ENCODE peak calls at places on chromosomes 16 and 17, in eight cellular contexts. One of them, this sample, is unnamed.

GRCh38 chr16:84026601-84027000 is 16.0 kb downstream of the SLC38A8 start:
- DNase-seq in AG09319: no peak
- DNase-seq in omental fat pad: no peak
- DNase-seq in tibial nerve: no peak
- DNase-seq in endothelial cell: no peak
- DNase-seq in colonic mucosa: no peak
- DNase-seq in thoracic aorta: no peak
- DNase-seq in cardiac muscle cell: no peak
- DNase-seq in this sample: no peak

GRCh38 chr17:13273744-13274295 is 256.0 kb upstream of the ELAC2 start:
- DNase-seq in AG09319: no peak
- DNase-seq in omental fat pad: no peak
- DNase-seq in tibial nerve: no peak
- DNase-seq in endothelial cell: no peak
- DNase-seq in colonic mucosa: no peak
- DNase-seq in thoracic aorta: no peak
- DNase-seq in cardiac muscle cell: no peak
- DNase-seq in this sample: no peak

GRCh38 chr17:50258647-50259483 is 15.4 kb upstream of the TMEM92 start:
- DNase-seq in AG09319: peak
- DNase-seq in omental fat pad: no peak
- DNase-seq in tibial nerve: no peak
- DNase-seq in endothelial cell: no peak
- DNase-seq in colonic mucosa: no peak
- DNase-seq in thoracic aorta: no peak
- DNase-seq in cardiac muscle cell: peak
- DNase-seq in this sample: no peak

GRCh38 chr17:301681-302299 is 50.8 kb downstream of the RPH3AL start:
- DNase-seq in AG09319: no peak
- DNase-seq in omental fat pad: no peak
- DNase-seq in tibial nerve: peak
- DNase-seq in endothelial cell: no peak
- DNase-seq in colonic mucosa: peak
- DNase-seq in thoracic aorta: no peak
- DNase-seq in cardiac muscle cell: peak
- DNase-seq in this sample: no peak

GRCh38 chr16:66344533-66345145 is 21.9 kb upstream of the CDH5 start:
- DNase-seq in AG09319: peak
- DNase-seq in omental fat pad: no peak
- DNase-seq in tibial nerve: no peak
- DNase-seq in endothelial cell: peak
- DNase-seq in colonic mucosa: peak
- DNase-seq in thoracic aorta: no peak
- DNase-seq in cardiac muscle cell: peak
- DNase-seq in this sample: no peak

GRCh38 chr17:77619851-77620250 is 338.7 kb upstream of the TNRC6C start:
- DNase-seq in AG09319: no peak
- DNase-seq in omental fat pad: no peak
- DNase-seq in tibial nerve: no peak
- DNase-seq in endothelial cell: no peak
- DNase-seq in colonic mucosa: no peak
- DNase-seq in thoracic aorta: no peak
- DNase-seq in cardiac muscle cell: peak
- DNase-seq in this sample: no peak

GRCh38 chr17:8606415-8606814 is 24.1 kb downstream of the MYH10 start:
- DNase-seq in AG09319: no peak
- DNase-seq in omental fat pad: no peak
- DNase-seq in tibial nerve: no peak
- DNase-seq in endothelial cell: no peak
- DNase-seq in colonic mucosa: no peak
- DNase-seq in thoracic aorta: no peak
- DNase-seq in cardiac muscle cell: peak
- DNase-seq in this sample: no peak

GRCh38 chr16:72815348-72816318 is 232.3 kb downstream of the ZFHX3 start:
- DNase-seq in AG09319: no peak
- DNase-seq in omental fat pad: no peak
- DNase-seq in tibial nerve: no peak
- DNase-seq in endothelial cell: no peak
- DNase-seq in colonic mucosa: no peak
- DNase-seq in thoracic aorta: no peak
- DNase-seq in cardiac muscle cell: no peak
- DNase-seq in this sample: no peak

GRCh38 chr17:56779898-56780777 is 53.6 kb downstream of the C17orf67 start:
- DNase-seq in AG09319: peak
- DNase-seq in omental fat pad: peak
- DNase-seq in tibial nerve: peak
- DNase-seq in endothelial cell: peak
- DNase-seq in colonic mucosa: peak
- DNase-seq in thoracic aorta: peak
- DNase-seq in cardiac muscle cell: peak
- DNase-seq in this sample: peak

GRCh38 chr16:84746875-84747274 is 47.1 kb downstream of the USP10 start:
- DNase-seq in AG09319: no peak
- DNase-seq in omental fat pad: no peak
- DNase-seq in tibial nerve: no peak
- DNase-seq in endothelial cell: no peak
- DNase-seq in colonic mucosa: no peak
- DNase-seq in thoracic aorta: no peak
- DNase-seq in cardiac muscle cell: no peak
- DNase-seq in this sample: no peak

GRCh38 chr17:38600416-38600815 is 5.3 kb downstream of the SRCIN1 start:
- DNase-seq in AG09319: no peak
- DNase-seq in omental fat pad: no peak
- DNase-seq in tibial nerve: no peak
- DNase-seq in endothelial cell: no peak
- DNase-seq in colonic mucosa: no peak
- DNase-seq in thoracic aorta: no peak
- DNase-seq in cardiac muscle cell: no peak
- DNase-seq in this sample: no peak

GRCh38 chr17:38600906-38601305 is 4.8 kb downstream of the SRCIN1 start:
- DNase-seq in AG09319: no peak
- DNase-seq in omental fat pad: no peak
- DNase-seq in tibial nerve: no peak
- DNase-seq in endothelial cell: no peak
- DNase-seq in colonic mucosa: no peak
- DNase-seq in thoracic aorta: no peak
- DNase-seq in cardiac muscle cell: no peak
- DNase-seq in this sample: no peak

GRCh38 chr17:38598536-38598935 is 7.2 kb downstream of the SRCIN1 start:
- DNase-seq in AG09319: no peak
- DNase-seq in omental fat pad: no peak
- DNase-seq in tibial nerve: no peak
- DNase-seq in endothelial cell: peak
- DNase-seq in colonic mucosa: peak
- DNase-seq in thoracic aorta: no peak
- DNase-seq in cardiac muscle cell: peak
- DNase-seq in this sample: peak

GRCh38 chr17:38598995-38599394 is 6.8 kb downstream of the SRCIN1 start:
- DNase-seq in AG09319: no peak
- DNase-seq in omental fat pad: no peak
- DNase-seq in tibial nerve: no peak
- DNase-seq in endothelial cell: no peak
- DNase-seq in colonic mucosa: no peak
- DNase-seq in thoracic aorta: no peak
- DNase-seq in cardiac muscle cell: no peak
- DNase-seq in this sample: no peak

GRCh38 chr17:38599398-38599856 is 6.3 kb downstream of the SRCIN1 start:
- DNase-seq in AG09319: no peak
- DNase-seq in omental fat pad: no peak
- DNase-seq in tibial nerve: no peak
- DNase-seq in endothelial cell: no peak
- DNase-seq in colonic mucosa: no peak
- DNase-seq in thoracic aorta: no peak
- DNase-seq in cardiac muscle cell: no peak
- DNase-seq in this sample: no peak
- TF ChIP-seq CTCF in AG09319: no peak
- TF ChIP-seq CTCF in omental fat pad: no peak
- TF ChIP-seq CTCF in tibial nerve: no peak
- TF ChIP-seq CTCF in endothelial cell: no peak
- TF ChIP-seq CTCF in colonic mucosa: no peak
- TF ChIP-seq CTCF in thoracic aorta: no peak
- TF ChIP-seq CTCF in cardiac muscle cell: no peak
- TF ChIP-seq CTCF in this sample: no peak

GRCh38 chr16:3879887-3880564 is 487 bp downstream of the CREBBP start:
- DNase-seq in AG09319: no peak
- DNase-seq in omental fat pad: peak
- DNase-seq in tibial nerve: peak
- DNase-seq in endothelial cell: peak
- DNase-seq in colonic mucosa: peak
- DNase-seq in thoracic aorta: no peak
- DNase-seq in cardiac muscle cell: peak
- DNase-seq in this sample: peak
- TF ChIP-seq CTCF in AG09319: peak
- TF ChIP-seq CTCF in omental fat pad: no peak
- TF ChIP-seq CTCF in tibial nerve: peak
- TF ChIP-seq CTCF in endothelial cell: no peak
- TF ChIP-seq CTCF in colonic mucosa: no peak
- TF ChIP-seq CTCF in thoracic aorta: no peak
- TF ChIP-seq CTCF in cardiac muscle cell: no peak
- TF ChIP-seq CTCF in this sample: peak

GRCh38 chr17:58427807-58428206 is 10.5 kb upstream of the RNF43 start:
- DNase-seq in AG09319: no peak
- DNase-seq in omental fat pad: no peak
- DNase-seq in tibial nerve: no peak
- DNase-seq in endothelial cell: no peak
- DNase-seq in colonic mucosa: no peak
- DNase-seq in thoracic aorta: no peak
- DNase-seq in cardiac muscle cell: no peak
- DNase-seq in this sample: no peak

GRCh38 chr17:58436805-58437239 is 19.5 kb upstream of the RNF43 start:
- DNase-seq in AG09319: no peak
- DNase-seq in omental fat pad: no peak
- DNase-seq in tibial nerve: no peak
- DNase-seq in endothelial cell: no peak
- DNase-seq in colonic mucosa: no peak
- DNase-seq in thoracic aorta: no peak
- DNase-seq in cardiac muscle cell: peak
- DNase-seq in this sample: no peak

GRCh38 chr17:58432806-58433573 is 15.7 kb upstream of the RNF43 start:
- DNase-seq in AG09319: no peak
- DNase-seq in omental fat pad: no peak
- DNase-seq in tibial nerve: no peak
- DNase-seq in endothelial cell: no peak
- DNase-seq in colonic mucosa: no peak
- DNase-seq in thoracic aorta: no peak
- DNase-seq in cardiac muscle cell: no peak
- DNase-seq in this sample: no peak
- TF ChIP-seq CTCF in AG09319: no peak
- TF ChIP-seq CTCF in omental fat pad: no peak
- TF ChIP-seq CTCF in tibial nerve: no peak
- TF ChIP-seq CTCF in endothelial cell: no peak
- TF ChIP-seq CTCF in colonic mucosa: no peak
- TF ChIP-seq CTCF in thoracic aorta: no peak
- TF ChIP-seq CTCF in cardiac muscle cell: peak
- TF ChIP-seq CTCF in this sample: peak

GRCh38 chr17:80262775-80263244 is 2.2 kb downstream of the RNF213 start:
- DNase-seq in AG09319: no peak
- DNase-seq in omental fat pad: no peak
- DNase-seq in tibial nerve: no peak
- DNase-seq in endothelial cell: no peak
- DNase-seq in colonic mucosa: no peak
- DNase-seq in thoracic aorta: no peak
- DNase-seq in cardiac muscle cell: no peak
- DNase-seq in this sample: no peak

GRCh38 chr17:80264793-80265075 is 4.1 kb downstream of the RNF213 start:
- DNase-seq in AG09319: no peak
- DNase-seq in omental fat pad: no peak
- DNase-seq in tibial nerve: no peak
- DNase-seq in endothelial cell: no peak
- DNase-seq in colonic mucosa: no peak
- DNase-seq in thoracic aorta: no peak
- DNase-seq in cardiac muscle cell: no peak
- DNase-seq in this sample: no peak

GRCh38 chr17:80262291-80262690 is 1.6 kb downstream of the RNF213 start:
- DNase-seq in AG09319: no peak
- DNase-seq in omental fat pad: no peak
- DNase-seq in tibial nerve: no peak
- DNase-seq in endothelial cell: no peak
- DNase-seq in colonic mucosa: no peak
- DNase-seq in thoracic aorta: no peak
- DNase-seq in cardiac muscle cell: no peak
- DNase-seq in this sample: no peak

GRCh38 chr17:80264048-80264792 is 3.6 kb downstream of the RNF213 start:
- DNase-seq in AG09319: no peak
- DNase-seq in omental fat pad: no peak
- DNase-seq in tibial nerve: no peak
- DNase-seq in endothelial cell: no peak
- DNase-seq in colonic mucosa: no peak
- DNase-seq in thoracic aorta: no peak
- DNase-seq in cardiac muscle cell: no peak
- DNase-seq in this sample: no peak

GRCh38 chr17:80263253-80264047 is 2.8 kb downstream of the RNF213 start:
- DNase-seq in AG09319: peak
- DNase-seq in omental fat pad: peak
- DNase-seq in tibial nerve: peak
- DNase-seq in endothelial cell: no peak
- DNase-seq in colonic mucosa: peak
- DNase-seq in thoracic aorta: peak
- DNase-seq in cardiac muscle cell: peak
- DNase-seq in this sample: no peak
- TF ChIP-seq CTCF in AG09319: no peak
- TF ChIP-seq CTCF in omental fat pad: no peak
- TF ChIP-seq CTCF in tibial nerve: no peak
- TF ChIP-seq CTCF in endothelial cell: no peak
- TF ChIP-seq CTCF in colonic mucosa: no peak
- TF ChIP-seq CTCF in thoracic aorta: no peak
- TF ChIP-seq CTCF in cardiac muscle cell: no peak
- TF ChIP-seq CTCF in this sample: no peak

DNA sequence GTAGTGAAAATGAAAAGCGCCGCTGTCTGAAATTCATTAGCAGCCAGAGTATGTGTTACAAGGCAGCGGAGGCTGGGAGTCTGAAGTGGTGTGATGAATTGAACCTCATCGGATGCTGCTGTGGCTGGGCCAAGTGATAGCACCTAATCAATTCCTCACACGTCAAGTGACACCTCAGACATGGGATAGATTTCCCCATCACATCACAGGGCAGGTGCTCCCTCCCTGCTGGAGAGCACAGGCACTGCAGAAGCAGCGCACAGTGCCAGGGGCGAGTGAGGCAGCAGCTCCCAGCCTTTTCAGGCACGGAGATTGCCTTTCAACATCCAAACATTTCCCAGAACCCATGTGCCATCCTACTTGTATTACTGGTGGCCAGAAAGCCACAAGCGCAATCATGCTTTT is 32.2 kb downstream of the DRC3 start:
- DNase-seq in AG09319: no peak
- DNase-seq in omental fat pad: no peak
- DNase-seq in tibial nerve: no peak
- DNase-seq in endothelial cell: no peak
- DNase-seq in colonic mucosa: no peak
- DNase-seq in thoracic aorta: no peak
- DNase-seq in cardiac muscle cell: no peak
- DNase-seq in this sample: no peak
- TF ChIP-seq CTCF in AG09319: no peak
- TF ChIP-seq CTCF in omental fat pad: no peak
- TF ChIP-seq CTCF in tibial nerve: no peak
- TF ChIP-seq CTCF in endothelial cell: peak
- TF ChIP-seq CTCF in colonic mucosa: no peak
- TF ChIP-seq CTCF in thoracic aorta: peak
- TF ChIP-seq CTCF in cardiac muscle cell: peak
- TF ChIP-seq CTCF in this sample: peak

This sample was measured in type B pancreatic cell.